ENCODE peak calls at places on chromosomes 6 and 20, in nine cellular contexts. U, Y, L, Q, S, H, C, K and T are unnamed samples.

GRCh38 chr6:45946352-45946751 is 69.3 kb downstream of the CLIC5 start:
- DNase-seq in U (no peak), Y (no peak), L (no peak), Q (no peak), S (peak; percentile 80), H (no peak), C (no peak), K (no peak), T (no peak)

GRCh38 chr6:11241793-11242201 is 9.3 kb upstream of the NEDD9 start:
- DNase-seq in U (no peak), Y (no peak), L (no peak), Q (no peak), S (no peak), H (no peak), C (peak; percentile 69), K (no peak), T (no peak)

GRCh38 chr6:56816393-56816792 is 138.5 kb upstream of the BEND6 start:
- DNase-seq in U (no peak), Y (no peak), L (no peak), Q (no peak), S (no peak), H (no peak), C (no peak), K (no peak), T (no peak)

GRCh38 chr6:131731224-131731623 is 20.4 kb upstream of the CTAGE9 start:
- DNase-seq in U (no peak), Y (no peak), L (no peak), Q (no peak), S (no peak), H (no peak), C (no peak), K (no peak), T (no peak)

GRCh38 chr6:15389759-15390723 is 144.2 kb downstream of the JARID2 start:
- DNase-seq in U (peak; percentile 48), Y (no peak), L (no peak), Q (no peak), S (no peak), H (no peak), C (peak; percentile 29), K (peak; percentile 57), T (peak; percentile 47)

GRCh38 chr6:13420269-13420668 is 67.1 kb downstream of the GFOD1 start:
- DNase-seq in U (no peak), Y (no peak), L (no peak), Q (no peak), S (no peak), H (no peak), C (no peak), K (no peak), T (no peak)

GRCh38 chr20:57361517-57361916 is 10.5 kb downstream of the RAE1 start:
- DNase-seq in U (no peak), Y (no peak), L (no peak), Q (no peak), S (peak; percentile 62), H (no peak), C (no peak), K (no peak), T (no peak)

GRCh38 chr6:44672086-44672485 is 284.6 kb downstream of the CDC5L start:
- DNase-seq in U (no peak), Y (no peak), L (no peak), Q (no peak), S (no peak), H (no peak), C (no peak), K (no peak), T (no peak)

GRCh38 chr6:156839591-156840001 is 62.4 kb downstream of the ARID1B start:
- DNase-seq in U (no peak), Y (no peak), L (no peak), Q (no peak), S (no peak), H (no peak), C (no peak), K (no peak), T (no peak)

GRCh38 chr6:109458774-109459531 is 3.4 kb upstream of the MICAL1 start:
- DNase-seq in U (peak; percentile 44), Y (no peak), L (no peak), Q (no peak), S (no peak), H (no peak), C (peak; percentile 34), K (peak; percentile 72), T (peak; percentile 60)

GRCh38 chr20:58086763-58087566 is 141.5 kb downstream of the ANKRD60 start:
- DNase-seq in U (no peak), Y (no peak), L (no peak), Q (no peak), S (no peak), H (peak; percentile 31), C (peak; percentile 61), K (peak; percentile 55), T (peak; percentile 46)

GRCh38 chr6:66561479-66561878 is 854.5 kb upstream of the EYS start:
- DNase-seq in U (no peak), Y (no peak), L (no peak), Q (no peak), S (no peak), H (no peak), C (no peak), K (no peak), T (no peak)

GRCh38 chr6:105184921-105185320 is 5.1 kb upstream of the POPDC3 start:
- DNase-seq in U (no peak), Y (no peak), L (no peak), Q (no peak), S (no peak), H (no peak), C (no peak), K (no peak), T (no peak)

GRCh38 chr6:72080260-72080941 is 194.1 kb downstream of the RIMS1 start:
- DNase-seq in U (no peak), Y (no peak), L (no peak), Q (no peak), S (no peak), H (no peak), C (no peak), K (no peak), T (no peak)

GRCh38 chr6:16764188-16764950 is 3.1 kb upstream of the ATXN1 start:
- DNase-seq in U (peak; percentile 26), Y (no peak), L (no peak), Q (no peak), S (no peak), H (no peak), C (no peak), K (peak; percentile 31), T (peak; percentile 23)

GRCh38 chr6:162868397-162868796 is 140.6 kb downstream of the PACRG start:
- DNase-seq in U (no peak), Y (no peak), L (no peak), Q (no peak), S (no peak), H (no peak), C (no peak), K (no peak), T (no peak)

GRCh38 chr6:47724300-47724699 is 25.9 kb downstream of the ADGRF4 start:
- DNase-seq in U (no peak), Y (no peak), L (no peak), Q (no peak), S (no peak), H (no peak), C (no peak), K (no peak), T (no peak)

GRCh38 chr6:113539202-113539601 is 317.9 kb upstream of the MARCKS start:
- DNase-seq in U (no peak), Y (no peak), L (no peak), Q (no peak), S (no peak), H (no peak), C (no peak), K (no peak), T (no peak)

GRCh38 chr6:142685852-142686718 is 258.9 kb downstream of the HIVEP2 start:
- DNase-seq in U (peak; percentile 56), Y (peak; percentile 28), L (no peak), Q (no peak), S (no peak), H (no peak), C (no peak), K (no peak), T (no peak)

GRCh38 chr20:49424536-49424935 is 57.9 kb downstream of the KCNB1 start:
- DNase-seq in U (no peak), Y (no peak), L (no peak), Q (no peak), S (no peak), H (no peak), C (peak; percentile 92), K (no peak), T (no peak)

GRCh38 chr20:24875078-24875477 is 74.0 kb upstream of the CST7 start:
- DNase-seq in U (no peak), Y (no peak), L (no peak), Q (peak; percentile 71), S (no peak), H (no peak), C (no peak), K (no peak), T (no peak)

GRCh38 chr6:26205625-26206574 is 118.7 kb downstream of the HFE start:
- DNase-seq in U (no peak), Y (no peak), L (no peak), Q (no peak), S (no peak), H (no peak), C (no peak), K (peak; percentile 23), T (no peak)

GRCh38 chr6:166598441-166599138 is 12.1 kb upstream of the RAMACL start:
- DNase-seq in U (no peak), Y (no peak), L (no peak), Q (no peak), S (peak; percentile 90), H (no peak), C (no peak), K (no peak), T (no peak)